ENCODE peak calls at places on chromosomes 12 and 14, in seven cellular contexts. U, I, V, C, Y, W and Z are unnamed samples.
A peak's percentile ranks its signal among the peaks of the same experiment; 100 is the strongest.

GRCh38 chr14:64081174-64081746 is 212.9 kb downstream of the ESR2 start:
- DNase-seq in U (no peak), I (no peak), V (no peak), C (no peak), Y (no peak), W (no peak), Z (peak; percentile 44)

GRCh38 chr14:22427771-22428228 is 161.2 kb downstream of the DAD1 start:
- DNase-seq in U (no peak), I (no peak), V (no peak), C (no peak), Y (no peak), W (no peak), Z (no peak)

GRCh38 chr14:100765991-100766390 is 39.3 kb downstream of the DLK1 start:
- DNase-seq in U (no peak), I (no peak), V (no peak), C (no peak), Y (no peak), W (no peak), Z (no peak)

GRCh38 chr14:85333313-85333712 is 196.6 kb upstream of the FLRT2 start:
- DNase-seq in U (no peak), I (no peak), V (no peak), C (peak; percentile 76), Y (no peak), W (no peak), Z (peak; percentile 48)

GRCh38 chr12:118981285-118982201 is at the start of gene SRRM4:
- DNase-seq in U (no peak), I (peak; percentile 29), V (no peak), C (no peak), Y (no peak), W (peak; percentile 87), Z (no peak)

GRCh38 chr12:50032516-50033316 is 7.4 kb upstream of the RACGAP1 start:
- DNase-seq in U (no peak), I (no peak), V (no peak), C (no peak), Y (no peak), W (no peak), Z (no peak)

GRCh38 chr12:49944718-49945117 is 5.8 kb upstream of the AQP2 start:
- DNase-seq in U (no peak), I (no peak), V (no peak), C (no peak), Y (no peak), W (no peak), Z (no peak)

GRCh38 chr12:47121146-47121545 is 41.4 kb upstream of the AMIGO2 start:
- DNase-seq in U (no peak), I (no peak), V (no peak), C (no peak), Y (no peak), W (no peak), Z (peak; percentile 74)